ENCODE peak calls at places on chromosomes 5 and 9, in ten cellular contexts. B is SK-MEL-5; M is aorta; T is Daoy; U is renal cortical epithelial cell; O is lower lobe of right lung; K is lung microvascular endothelial cell; P is activated CD8-positive, alpha-beta memory T cell treated with anti-CD3 and anti-CD28 coated beads for 48 hours; I is endothelial cell; R is AG04450. G is an unnamed sample.

GRCh38 chr9:13786131-13786530 is 506.6 kb upstream of the MPDZ start:
- DNase-seq in B (no peak), M (peak; percentile 68), T (peak; percentile 23), U (no peak), O (peak; percentile 45), K (no peak), P (no peak), I (no peak), R (no peak), G (peak; percentile 35)

GRCh38 chr5:176415240-176416122 is 858 bp downstream of the CLTB start:
- DNase-seq in B (peak; percentile 17), M (peak; percentile 84), T (peak; percentile 68), U (peak; percentile 52), O (peak; percentile 60), K (peak; percentile 38), P (no peak), I (peak; percentile 14), R (no peak), G (peak; percentile 44)

GRCh38 chr9:19432473-19432872 is 23.7 kb downstream of the ACER2 start:
- DNase-seq in B (no peak), M (no peak), T (no peak), U (no peak), O (no peak), K (no peak), P (no peak), I (no peak), R (no peak), G (no peak)

GRCh38 chr5:150085191-150085912 is 1.0 kb downstream of the CSF1R start:
- DNase-seq in B (no peak), M (no peak), T (no peak), U (no peak), O (no peak), K (no peak), P (no peak), I (no peak), R (no peak), G (no peak)

GRCh38 chr9:130437011-130437784 is 7.6 kb upstream of the ASS1 start:
- DNase-seq in B (no peak), M (no peak), T (no peak), U (no peak), O (no peak), K (no peak), P (no peak), I (no peak), R (no peak), G (no peak)

GRCh38 chr9:98807811-98808195 is 333 bp downstream of the GALNT12 start:
- DNase-seq in B (no peak), M (no peak), T (peak; percentile 47), U (no peak), O (no peak), K (no peak), P (no peak), I (no peak), R (no peak), G (no peak)

GRCh38 chr9:35254237-35254636 is 92.4 kb downstream of the UNC13B start:
- DNase-seq in B (peak; percentile 37), M (no peak), T (no peak), U (no peak), O (no peak), K (no peak), P (no peak), I (no peak), R (no peak), G (no peak)

GRCh38 chr9:99465231-99465891 is 243.3 kb downstream of the SEC61B start:
- DNase-seq in B (no peak), M (peak; percentile 79), T (no peak), U (no peak), O (no peak), K (no peak), P (no peak), I (no peak), R (no peak), G (no peak)

GRCh38 chr5:172600571-172600970 is 40.5 kb upstream of the NEURL1B start:
- DNase-seq in B (no peak), M (no peak), T (no peak), U (no peak), O (no peak), K (no peak), P (no peak), I (no peak), R (no peak), G (no peak)

GRCh38 chr5:43422143-43422542 is 10.0 kb upstream of the CCL28 start:
- DNase-seq in B (no peak), M (no peak), T (peak; percentile 77), U (peak; percentile 96), O (no peak), K (peak; percentile 74), P (no peak), I (no peak), R (no peak), G (peak; percentile 72)

GRCh38 chr5:73264626-73265025 is 91.6 kb downstream of the TMEM174 start:
- DNase-seq in B (no peak), M (no peak), T (no peak), U (no peak), O (no peak), K (no peak), P (no peak), I (no peak), R (no peak), G (no peak)

GRCh38 chr5:38853753-38854470 is 8.1 kb downstream of the OSMR start:
- DNase-seq in B (no peak), M (no peak), T (peak; percentile 81), U (peak; percentile 90), O (no peak), K (no peak), P (no peak), I (no peak), R (peak; percentile 39), G (peak; percentile 87)

GRCh38 chr5:132293992-132294727 is at the start of gene SLC22A4:
- DNase-seq in B (peak; percentile 91), M (peak; percentile 97), T (peak; percentile 98), U (peak; percentile 74), O (peak; percentile 93), K (peak; percentile 97), P (peak; percentile 83), I (peak; percentile 83), R (peak; percentile 65), G (peak; percentile 95)

GRCh38 chr5:157066950-157067349 is 8.0 kb upstream of the HAVCR1 start:
- DNase-seq in B (no peak), M (no peak), T (no peak), U (no peak), O (no peak), K (no peak), P (no peak), I (no peak), R (no peak), G (no peak)

GRCh38 chr5:165258188-165258855 is 1752.9 kb downstream of the MAT2B start:
- DNase-seq in B (no peak), M (no peak), T (no peak), U (no peak), O (no peak), K (no peak), P (no peak), I (no peak), R (no peak), G (no peak)

GRCh38 chr5:111463304-111463703 is 49.0 kb downstream of the STARD4 start:
- DNase-seq in B (no peak), M (no peak), T (no peak), U (no peak), O (no peak), K (no peak), P (no peak), I (no peak), R (no peak), G (no peak)

GRCh38 chr9:8863064-8863463 is 1063.5 kb upstream of the DMAC1 start:
- DNase-seq in B (no peak), M (no peak), T (no peak), U (peak; percentile 53), O (no peak), K (no peak), P (no peak), I (no peak), R (no peak), G (no peak)

GRCh38 chr5:13956441-13956840 is 12.0 kb upstream of the DNAH5 start:
- DNase-seq in B (no peak), M (no peak), T (no peak), U (peak; percentile 6), O (no peak), K (no peak), P (no peak), I (no peak), R (no peak), G (no peak)

GRCh38 chr5:54969856-54970828 is 15.3 kb downstream of the ESM1 start:
- DNase-seq in B (no peak), M (no peak), T (no peak), U (no peak), O (no peak), K (no peak), P (no peak), I (no peak), R (no peak), G (no peak)

GRCh38 chr9:114117996-114118830 is 19.1 kb upstream of the KIF12 start:
- DNase-seq in B (peak; percentile 78), M (peak; percentile 33), T (no peak), U (peak; percentile 31), O (peak; percentile 74), K (no peak), P (no peak), I (no peak), R (no peak), G (no peak)

GRCh38 chr9:134717793-134718645 is 76.4 kb downstream of the COL5A1 start:
- DNase-seq in B (no peak), M (no peak), T (no peak), U (no peak), O (no peak), K (peak; percentile 74), P (no peak), I (no peak), R (no peak), G (no peak)

GRCh38 chr5:14204785-14205321 is 61.7 kb downstream of the TRIO start:
- DNase-seq in B (peak; percentile 75), M (no peak), T (peak; percentile 69), U (peak; percentile 97), O (peak; percentile 78), K (peak; percentile 89), P (no peak), I (no peak), R (no peak), G (peak; percentile 88)

GRCh38 chr9:32431196-32431595 is 46.8 kb downstream of the ACO1 start:
- DNase-seq in B (no peak), M (no peak), T (no peak), U (no peak), O (no peak), K (no peak), P (no peak), I (no peak), R (no peak), G (no peak)

GRCh38 chr5:82664711-82665110 is 386.6 kb upstream of the RPS23 start:
- DNase-seq in B (no peak), M (no peak), T (no peak), U (no peak), O (no peak), K (no peak), P (no peak), I (no peak), R (no peak), G (no peak)

GRCh38 chr9:116154976-116155699 is 1.5 kb downstream of the PAPPA start:
- DNase-seq in B (no peak), M (no peak), T (peak; percentile 81), U (peak; percentile 36), O (no peak), K (no peak), P (no peak), I (no peak), R (no peak), G (no peak)

GRCh38 chr5:178476531-178476930 is 113.7 kb downstream of the COL23A1 start:
- DNase-seq in B (no peak), M (no peak), T (no peak), U (no peak), O (no peak), K (no peak), P (no peak), I (no peak), R (no peak), G (no peak)

GRCh38 chr9:128733256-128733655 is 9.3 kb upstream of the ZDHHC12 start:
- DNase-seq in B (peak; percentile 96), M (no peak), T (peak; percentile 94), U (peak; percentile 83), O (peak; percentile 72), K (peak; percentile 82), P (no peak), I (peak; percentile 85), R (peak; percentile 53), G (peak; percentile 92)

G was measured in H4.